ENCODE peak calls at places on chromosomes 4 and X, in four cellular contexts. R is IMR-90, X is fibroblast of lung, T is uterus. J is an unnamed sample.
A peak's percentile ranks its signal among the peaks of the same experiment; 100 is the strongest.

GRCh38 chrX:43108828-43109227 is 330.9 kb upstream of the PPP1R2C start:
- DNase-seq in R (no peak), X (no peak), T (no peak), J (no peak)

GRCh38 chrX:19893722-19894121 is 6.3 kb upstream of the SH3KBP1 start:
- DNase-seq in R (peak; percentile 59), T (no peak), X (no peak), J (peak; percentile 56)

GRCh38 chrX:70664726-70665125 is 220.1 kb downstream of the DLG3 start:
- DNase-seq in R (peak; percentile 30), T (no peak), X (peak; percentile 42), J (peak; percentile 2)

GRCh38 chrX:74009041-74009440 is 294.9 kb upstream of the ZCCHC13 start:
- DNase-seq in R (peak; percentile 49), T (no peak), X (peak; percentile 12), J (peak; percentile 18)

GRCh38 chrX:130100180-130100579 is 10.1 kb downstream of the ELF4 start:
- DNase-seq in T (peak; percentile 70), R (no peak), X (peak; percentile 63), J (peak; percentile 58)

GRCh38 chr4:128355301-128355700 is 67.7 kb upstream of the PGRMC2 start:
- DNase-seq in X (no peak), R (no peak), T (no peak), J (peak; percentile 35)

GRCh38 chr4:164503874-164504273 is 250.1 kb upstream of the SMIM31 start:
- DNase-seq in X (no peak), T (no peak), R (no peak), J (no peak)

GRCh38 chr4:11111370-11111769 is 317.3 kb downstream of the HS3ST1 start:
- DNase-seq in T (no peak), R (no peak), X (no peak), J (no peak)

GRCh38 chrX:51024106-51024696 is 113.7 kb downstream of the BMP15 start:
- DNase-seq in X (no peak), T (no peak), R (no peak), J (no peak)

GRCh38 chrX:138034136-138034535 is 468.2 kb downstream of the ZIC3 start:
- DNase-seq in X (no peak), R (no peak), T (no peak), J (no peak)

GRCh38 chr4:71239365-71239764 is 99.5 kb upstream of the SLC4A4 start:
- DNase-seq in X (peak; percentile 31), R (peak; percentile 66), T (no peak), J (no peak)

GRCh38 chr4:61619528-61619927 is 419.4 kb downstream of the ADGRL3 start:
- DNase-seq in X (no peak), R (no peak), T (no peak), J (no peak)
- TF ChIP-seq CTCF in X (no peak), R (no peak), T (no peak), J (no peak)

GRCh38 chr4:107808572-107808971 is 16.2 kb upstream of the SGMS2 start:
- DNase-seq in X (no peak), T (no peak), R (no peak), J (no peak)
- TF ChIP-seq CTCF in X (no peak), T (no peak), R (no peak), J (no peak)

DNA sequence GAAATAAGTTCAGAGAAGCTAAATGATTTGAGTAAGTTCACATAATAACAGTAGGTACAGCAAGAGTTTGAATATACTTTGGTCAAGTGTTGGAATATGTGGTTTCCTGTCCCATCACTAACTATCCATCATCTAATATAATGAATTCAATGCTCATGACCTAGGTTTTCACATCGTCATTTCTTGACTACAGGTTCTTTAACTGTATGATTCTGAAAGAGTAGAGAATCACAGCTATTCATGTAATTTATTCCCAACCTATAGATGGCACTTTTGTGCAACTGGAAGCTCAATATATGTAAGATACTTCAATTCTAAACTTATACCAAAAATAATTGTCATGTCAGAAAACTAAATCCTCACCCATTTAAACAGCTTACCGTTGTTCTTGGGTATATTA is 53.1 kb downstream of the TIGD2 start:
- DNase-seq in T (no peak), X (peak; percentile 18), R (no peak), J (peak; percentile 10)
- TF ChIP-seq CTCF in T (no peak), X (no peak), R (no peak), J (no peak)

GRCh38 chr4:52606766-52607165 is 52.3 kb downstream of the USP46 start:
- DNase-seq in R (peak; percentile 63), T (no peak), X (no peak), J (peak; percentile 18)

GRCh38 chr4:52611030-52611555 is 48.0 kb downstream of the USP46 start:
- DNase-seq in T (no peak), X (no peak), R (no peak), J (no peak)

GRCh38 chr4:52617467-52618017 is 41.6 kb downstream of the USP46 start:
- DNase-seq in R (no peak), X (no peak), T (no peak), J (no peak)

GRCh38 chr4:52614241-52614640 is 44.9 kb downstream of the USP46 start:
- DNase-seq in T (no peak), R (no peak), X (no peak), J (no peak)

DNA sequence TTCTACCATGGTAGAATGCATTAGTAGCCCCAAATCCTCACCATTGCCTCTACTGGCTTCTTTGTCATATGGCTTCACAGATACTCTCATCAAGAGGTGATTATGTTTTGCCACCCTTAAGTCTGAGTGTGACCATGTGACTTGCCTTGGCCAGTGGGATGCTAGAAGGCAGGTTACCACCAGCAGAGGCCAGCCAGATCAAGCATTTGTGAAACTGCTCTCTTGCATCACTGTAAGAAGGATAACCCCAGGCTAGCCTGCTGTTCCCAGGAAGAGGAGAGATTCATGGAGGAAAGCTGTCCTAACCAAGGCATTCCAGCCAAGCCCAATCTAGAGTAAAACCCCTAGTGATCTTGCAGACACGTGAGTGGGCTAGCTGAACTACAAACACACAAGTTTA is 46.8 kb downstream of the USP46 start:
- DNase-seq in X (no peak), R (no peak), T (no peak), J (no peak)
- TF ChIP-seq CTCF in X (no peak), R (no peak), T (no peak), J (no peak)

GRCh38 chr4:180449395-180449956 is 1793.7 kb upstream of the TENM3 start:
- DNase-seq in R (peak; percentile 21), T (no peak), X (peak; percentile 44), J (no peak)
- TF ChIP-seq CTCF in R (peak; percentile 26), T (no peak), X (no peak), J (no peak)

GRCh38 chr4:115780835-115781234 is 667.4 kb upstream of the NDST4 start:
- DNase-seq in T (no peak), R (no peak), X (no peak), J (no peak)

GRCh38 chr4:115781528-115782146 is 668.2 kb upstream of the NDST4 start:
- DNase-seq in R (no peak), T (no peak), X (no peak), J (no peak)

GRCh38 chr4:115780268-115780667 is 666.8 kb upstream of the NDST4 start:
- DNase-seq in T (no peak), X (no peak), R (no peak), J (no peak)
- TF ChIP-seq CTCF in T (no peak), X (no peak), R (no peak), J (no peak)

DNA sequence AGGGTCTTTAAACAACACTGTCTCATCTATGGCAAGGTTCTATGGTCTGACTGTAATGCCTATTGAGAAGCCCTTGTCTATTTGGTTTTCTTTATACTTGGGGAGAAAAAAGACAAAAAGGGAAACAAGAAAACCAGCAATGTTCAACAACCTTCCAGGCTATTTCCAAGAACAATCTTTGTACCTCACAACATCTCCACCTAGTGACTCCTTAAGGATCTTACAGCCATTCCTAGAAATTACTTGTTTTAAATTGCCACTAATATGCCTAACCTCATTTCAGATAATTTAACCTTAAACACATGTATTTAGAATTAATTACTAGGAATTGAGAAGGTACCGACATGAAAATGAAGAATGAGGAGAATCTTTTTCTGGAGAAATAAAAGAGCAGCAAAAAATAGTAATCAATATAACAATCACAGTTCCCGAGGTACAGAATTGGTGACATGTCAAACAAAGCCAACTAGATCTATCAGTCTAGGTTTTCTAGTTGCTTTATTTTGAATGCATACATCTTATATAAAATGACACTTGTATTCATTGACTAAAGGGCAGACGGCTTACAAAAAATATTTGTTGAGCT is 1.6 kb upstream of the RBM46 start:
- DNase-seq in X (peak; percentile 65), R (peak; percentile 39), T (no peak), J (peak; percentile 5)
- TF ChIP-seq CTCF in X (peak; percentile 45), R (peak; percentile 56), T (no peak), J (peak; percentile 58)

DNA sequence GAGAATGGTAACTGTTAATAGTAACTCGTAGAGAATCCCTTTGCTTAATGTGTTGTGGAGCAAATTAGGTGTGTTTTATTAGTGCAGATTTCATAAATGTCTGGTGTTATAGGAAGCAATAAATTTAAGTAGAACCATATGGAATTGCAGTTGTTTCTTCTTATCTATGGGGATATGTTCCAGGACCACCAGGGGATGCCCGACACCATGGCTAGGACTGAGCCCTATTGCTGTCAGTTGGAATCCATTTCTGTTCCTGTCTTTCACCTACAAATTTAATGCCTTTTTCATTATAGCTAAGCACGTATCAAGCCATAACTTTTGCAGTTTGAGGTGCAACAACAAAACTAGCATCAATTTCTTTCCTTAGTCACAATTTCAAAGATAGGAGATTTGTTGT is 72.5 kb downstream of the DDIT4L start:
- DNase-seq in T (no peak), X (peak; percentile 6), R (no peak), J (no peak)
- TF ChIP-seq CTCF in T (peak; percentile 12), X (peak; percentile 29), R (peak; percentile 34), J (peak; percentile 21)

J was measured in foreskin fibroblast.